ENCODE peak calls at places on chromosomes 2 and 18, in four cellular contexts. One of them, this sample, is unnamed.

GRCh38 chr2:31078579-31079105 is 59.6 kb downstream of the GALNT14 start:
- DNase-seq in RPMI7951: no peak
- DNase-seq in BJ: no peak
- DNase-seq in glomerular endothelial cell: no peak
- DNase-seq in this sample: no peak

GRCh38 chr2:200377774-200378336 is 71.4 kb downstream of the SPATS2L start:
- DNase-seq in RPMI7951: no peak
- DNase-seq in BJ: no peak
- DNase-seq in glomerular endothelial cell: no peak
- DNase-seq in this sample: no peak

GRCh38 chr2:158458617-158458920 is 1.8 kb downstream of the PKP4 start:
- DNase-seq in RPMI7951: no peak
- DNase-seq in BJ: no peak
- DNase-seq in glomerular endothelial cell: no peak
- DNase-seq in this sample: no peak

GRCh38 chr18:23331091-23331920 is 121.8 kb upstream of the RIOK3 start:
- DNase-seq in RPMI7951: no peak
- DNase-seq in BJ: no peak
- DNase-seq in glomerular endothelial cell: no peak
- DNase-seq in this sample: no peak

GRCh38 chr2:42706836-42707235 is 57.1 kb downstream of the OXER1 start:
- DNase-seq in RPMI7951: no peak
- DNase-seq in BJ: no peak
- DNase-seq in glomerular endothelial cell: no peak
- DNase-seq in this sample: no peak

GRCh38 chr2:57407742-57408343 is 638.8 kb upstream of the VRK2 start:
- DNase-seq in RPMI7951: no peak
- DNase-seq in BJ: no peak
- DNase-seq in glomerular endothelial cell: no peak
- DNase-seq in this sample: no peak

GRCh38 chr2:152098033-152098797 is 629 bp downstream of the CACNB4 start:
- DNase-seq in RPMI7951: no peak
- DNase-seq in BJ: no peak
- DNase-seq in glomerular endothelial cell: no peak
- DNase-seq in this sample: no peak

GRCh38 chr2:171729952-171730317 is 42.7 kb downstream of the DYNC1I2 start:
- DNase-seq in RPMI7951: no peak
- DNase-seq in BJ: no peak
- DNase-seq in glomerular endothelial cell: no peak
- DNase-seq in this sample: no peak

GRCh38 chr2:26970244-26970927 is at the start of gene MAPRE3:
- DNase-seq in RPMI7951: peak
- DNase-seq in BJ: no peak
- DNase-seq in glomerular endothelial cell: no peak
- DNase-seq in this sample: no peak

GRCh38 chr18:35695803-35696202 is 114.3 kb downstream of the GALNT1 start:
- DNase-seq in RPMI7951: no peak
- DNase-seq in BJ: no peak
- DNase-seq in glomerular endothelial cell: no peak
- DNase-seq in this sample: no peak

GRCh38 chr2:235141411-235142128 is 189.8 kb downstream of the SH3BP4 start:
- DNase-seq in RPMI7951: no peak
- DNase-seq in BJ: no peak
- DNase-seq in glomerular endothelial cell: no peak
- DNase-seq in this sample: no peak

GRCh38 chr2:58906151-58906645 is 665.1 kb upstream of the FANCL start:
- DNase-seq in RPMI7951: no peak
- DNase-seq in BJ: no peak
- DNase-seq in glomerular endothelial cell: no peak
- DNase-seq in this sample: no peak

GRCh38 chr2:38274286-38275276 is 102.5 kb downstream of the ATL2 start:
- DNase-seq in RPMI7951: peak
- DNase-seq in BJ: peak
- DNase-seq in glomerular endothelial cell: peak
- DNase-seq in this sample: peak

GRCh38 chr2:44528595-44528994 is 166.8 kb downstream of the CAMKMT start:
- DNase-seq in RPMI7951: peak
- DNase-seq in BJ: peak
- DNase-seq in glomerular endothelial cell: no peak
- DNase-seq in this sample: no peak

GRCh38 chr2:16257001-16257724 is 316.8 kb downstream of the MYCN start:
- DNase-seq in RPMI7951: no peak
- DNase-seq in BJ: no peak
- DNase-seq in glomerular endothelial cell: no peak
- DNase-seq in this sample: no peak

GRCh38 chr2:210503622-210504300 is 27.2 kb upstream of the LANCL1 start:
- DNase-seq in RPMI7951: no peak
- DNase-seq in BJ: no peak
- DNase-seq in glomerular endothelial cell: no peak
- DNase-seq in this sample: no peak

GRCh38 chr18:35347991-35348390 is 3.8 kb upstream of the ZNF24 start:
- DNase-seq in RPMI7951: no peak
- DNase-seq in BJ: no peak
- DNase-seq in glomerular endothelial cell: no peak
- DNase-seq in this sample: no peak

GRCh38 chr18:76494181-76494540 is 881 bp downstream of the ZNF516 start:
- DNase-seq in RPMI7951: no peak
- DNase-seq in BJ: no peak
- DNase-seq in glomerular endothelial cell: no peak
- DNase-seq in this sample: no peak

GRCh38 chr2:8000861-8001260 is 681.0 kb upstream of the ID2 start:
- DNase-seq in RPMI7951: peak
- DNase-seq in BJ: no peak
- DNase-seq in glomerular endothelial cell: no peak
- DNase-seq in this sample: no peak

GRCh38 chr18:36333418-36333817 is 35.9 kb downstream of the FHOD3 start:
- DNase-seq in RPMI7951: peak
- DNase-seq in BJ: peak
- DNase-seq in glomerular endothelial cell: no peak
- DNase-seq in this sample: no peak

GRCh38 chr2:8364668-8365067 is 317.2 kb upstream of the ID2 start:
- DNase-seq in RPMI7951: no peak
- DNase-seq in BJ: no peak
- DNase-seq in glomerular endothelial cell: no peak
- DNase-seq in this sample: no peak

GRCh38 chr18:76587147-76587885 is 92.3 kb upstream of the ZNF516 start:
- DNase-seq in RPMI7951: no peak
- DNase-seq in BJ: no peak
- DNase-seq in glomerular endothelial cell: no peak
- DNase-seq in this sample: no peak

GRCh38 chr2:30756971-30757370 is 50.3 kb downstream of the CAPN13 start:
- DNase-seq in RPMI7951: no peak
- DNase-seq in BJ: no peak
- DNase-seq in glomerular endothelial cell: no peak
- DNase-seq in this sample: no peak

GRCh38 chr2:171430516-171431410 is 3.0 kb downstream of the METTL8 start:
- DNase-seq in RPMI7951: no peak
- DNase-seq in BJ: no peak
- DNase-seq in glomerular endothelial cell: no peak
- DNase-seq in this sample: no peak

This sample was measured in pulmonary artery endothelial cell.